ENCODE peak calls at places on chromosomes 3 and 15, in ten cellular contexts. One of them, this sample, is unnamed.

GRCh38 chr3:4355401-4356224 is 52.4 kb downstream of the SETMAR start:
- DNase-seq in foreskin keratinocyte: no peak
- DNase-seq in MCF 10A: no peak
- DNase-seq in tibial artery: no peak
- DNase-seq in neural crest cell: no peak
- DNase-seq in fibroblast of lung: peak
- DNase-seq in gastrocnemius medialis: no peak
- DNase-seq in H1: no peak
- DNase-seq in AG09319: no peak
- DNase-seq in colonic mucosa: no peak
- DNase-seq in this sample: no peak

GRCh38 chr3:197793246-197793645 is 2.2 kb downstream of the LRCH3 start:
- DNase-seq in MCF 10A: peak
- DNase-seq in foreskin keratinocyte: peak
- DNase-seq in fibroblast of lung: peak
- DNase-seq in neural crest cell: no peak
- DNase-seq in gastrocnemius medialis: no peak
- DNase-seq in AG09319: no peak
- DNase-seq in H1: no peak
- DNase-seq in colonic mucosa: no peak
- DNase-seq in tibial artery: no peak
- DNase-seq in this sample: peak

GRCh38 chr15:92616621-92617179 is 38.9 kb downstream of the FAM174B start:
- DNase-seq in neural crest cell: no peak
- DNase-seq in fibroblast of lung: peak
- DNase-seq in AG09319: no peak
- DNase-seq in colonic mucosa: no peak
- DNase-seq in tibial artery: no peak
- DNase-seq in foreskin keratinocyte: no peak
- DNase-seq in MCF 10A: no peak
- DNase-seq in gastrocnemius medialis: no peak
- DNase-seq in H1: no peak
- DNase-seq in this sample: peak

GRCh38 chr3:14150078-14150477 is 25.2 kb downstream of the TMEM43 start:
- DNase-seq in foreskin keratinocyte: no peak
- DNase-seq in neural crest cell: no peak
- DNase-seq in colonic mucosa: no peak
- DNase-seq in tibial artery: no peak
- DNase-seq in fibroblast of lung: no peak
- DNase-seq in MCF 10A: no peak
- DNase-seq in AG09319: no peak
- DNase-seq in gastrocnemius medialis: no peak
- DNase-seq in H1: no peak
- DNase-seq in this sample: no peak

GRCh38 chr15:53530762-53531161 is 228.7 kb downstream of the WDR72 start:
- DNase-seq in foreskin keratinocyte: no peak
- DNase-seq in neural crest cell: no peak
- DNase-seq in gastrocnemius medialis: no peak
- DNase-seq in tibial artery: no peak
- DNase-seq in AG09319: no peak
- DNase-seq in colonic mucosa: no peak
- DNase-seq in MCF 10A: no peak
- DNase-seq in H1: no peak
- DNase-seq in fibroblast of lung: no peak
- DNase-seq in this sample: no peak

GRCh38 chr3:41202834-41203345 is 3.6 kb downstream of the CTNNB1 start:
- DNase-seq in foreskin keratinocyte: peak
- DNase-seq in AG09319: no peak
- DNase-seq in fibroblast of lung: peak
- DNase-seq in MCF 10A: peak
- DNase-seq in colonic mucosa: no peak
- DNase-seq in tibial artery: no peak
- DNase-seq in neural crest cell: no peak
- DNase-seq in H1: no peak
- DNase-seq in gastrocnemius medialis: no peak
- DNase-seq in this sample: peak

GRCh38 chr3:168794427-168794826 is 698.7 kb upstream of the GOLIM4 start:
- DNase-seq in fibroblast of lung: no peak
- DNase-seq in colonic mucosa: no peak
- DNase-seq in MCF 10A: no peak
- DNase-seq in AG09319: no peak
- DNase-seq in gastrocnemius medialis: no peak
- DNase-seq in foreskin keratinocyte: no peak
- DNase-seq in tibial artery: no peak
- DNase-seq in neural crest cell: no peak
- DNase-seq in H1: no peak
- DNase-seq in this sample: no peak

GRCh38 chr15:98398886-98399285 is 249.5 kb upstream of the IGF1R start:
- DNase-seq in tibial artery: no peak
- DNase-seq in colonic mucosa: no peak
- DNase-seq in neural crest cell: no peak
- DNase-seq in fibroblast of lung: no peak
- DNase-seq in gastrocnemius medialis: no peak
- DNase-seq in MCF 10A: no peak
- DNase-seq in AG09319: no peak
- DNase-seq in foreskin keratinocyte: no peak
- DNase-seq in H1: no peak
- DNase-seq in this sample: no peak

GRCh38 chr3:25456723-25457122 is 28.7 kb downstream of the RARB start:
- DNase-seq in colonic mucosa: no peak
- DNase-seq in tibial artery: no peak
- DNase-seq in foreskin keratinocyte: no peak
- DNase-seq in neural crest cell: no peak
- DNase-seq in MCF 10A: no peak
- DNase-seq in gastrocnemius medialis: no peak
- DNase-seq in H1: no peak
- DNase-seq in AG09319: no peak
- DNase-seq in fibroblast of lung: no peak
- DNase-seq in this sample: no peak

GRCh38 chr3:25452185-25452584 is 24.1 kb downstream of the RARB start:
- DNase-seq in foreskin keratinocyte: no peak
- DNase-seq in neural crest cell: no peak
- DNase-seq in H1: no peak
- DNase-seq in colonic mucosa: no peak
- DNase-seq in gastrocnemius medialis: no peak
- DNase-seq in fibroblast of lung: no peak
- DNase-seq in tibial artery: no peak
- DNase-seq in MCF 10A: no peak
- DNase-seq in AG09319: no peak
- DNase-seq in this sample: no peak

GRCh38 chr3:25455316-25456232 is 27.5 kb downstream of the RARB start:
- DNase-seq in foreskin keratinocyte: no peak
- DNase-seq in MCF 10A: no peak
- DNase-seq in AG09319: no peak
- DNase-seq in fibroblast of lung: peak
- DNase-seq in gastrocnemius medialis: no peak
- DNase-seq in tibial artery: peak
- DNase-seq in H1: no peak
- DNase-seq in colonic mucosa: no peak
- DNase-seq in neural crest cell: no peak
- DNase-seq in this sample: peak

GRCh38 chr3:25453521-25454410 is 25.7 kb downstream of the RARB start:
- DNase-seq in fibroblast of lung: peak
- DNase-seq in MCF 10A: no peak
- DNase-seq in neural crest cell: no peak
- DNase-seq in tibial artery: no peak
- DNase-seq in foreskin keratinocyte: no peak
- DNase-seq in colonic mucosa: no peak
- DNase-seq in gastrocnemius medialis: no peak
- DNase-seq in AG09319: peak
- DNase-seq in H1: no peak
- DNase-seq in this sample: peak

GRCh38 chr3:25454411-25454927 is 26.4 kb downstream of the RARB start:
- DNase-seq in gastrocnemius medialis: no peak
- DNase-seq in AG09319: no peak
- DNase-seq in neural crest cell: no peak
- DNase-seq in colonic mucosa: no peak
- DNase-seq in H1: no peak
- DNase-seq in fibroblast of lung: no peak
- DNase-seq in tibial artery: no peak
- DNase-seq in foreskin keratinocyte: no peak
- DNase-seq in MCF 10A: no peak
- DNase-seq in this sample: no peak
- TF ChIP-seq CTCF in gastrocnemius medialis: no peak
- TF ChIP-seq CTCF in AG09319: no peak
- TF ChIP-seq CTCF in neural crest cell: no peak
- TF ChIP-seq CTCF in colonic mucosa: no peak
- TF ChIP-seq CTCF in H1: no peak
- TF ChIP-seq CTCF in fibroblast of lung: no peak
- TF ChIP-seq CTCF in tibial artery: no peak
- TF ChIP-seq CTCF in foreskin keratinocyte: no peak
- TF ChIP-seq CTCF in MCF 10A: no peak
- TF ChIP-seq CTCF in this sample: no peak

GRCh38 chr3:33918357-33918756 is 119.9 kb downstream of the PDCD6IP start:
- DNase-seq in fibroblast of lung: no peak
- DNase-seq in H1: no peak
- DNase-seq in gastrocnemius medialis: no peak
- DNase-seq in MCF 10A: no peak
- DNase-seq in tibial artery: no peak
- DNase-seq in AG09319: peak
- DNase-seq in foreskin keratinocyte: no peak
- DNase-seq in neural crest cell: no peak
- DNase-seq in colonic mucosa: no peak
- DNase-seq in this sample: peak

GRCh38 chr3:33914731-33915389 is 116.4 kb downstream of the PDCD6IP start:
- DNase-seq in fibroblast of lung: no peak
- DNase-seq in colonic mucosa: no peak
- DNase-seq in neural crest cell: no peak
- DNase-seq in tibial artery: no peak
- DNase-seq in H1: no peak
- DNase-seq in foreskin keratinocyte: no peak
- DNase-seq in AG09319: no peak
- DNase-seq in MCF 10A: no peak
- DNase-seq in gastrocnemius medialis: no peak
- DNase-seq in this sample: no peak

GRCh38 chr3:33919312-33919711 is 120.9 kb downstream of the PDCD6IP start:
- DNase-seq in MCF 10A: no peak
- DNase-seq in colonic mucosa: no peak
- DNase-seq in AG09319: no peak
- DNase-seq in neural crest cell: no peak
- DNase-seq in H1: no peak
- DNase-seq in gastrocnemius medialis: no peak
- DNase-seq in foreskin keratinocyte: no peak
- DNase-seq in tibial artery: no peak
- DNase-seq in fibroblast of lung: peak
- DNase-seq in this sample: no peak

GRCh38 chr3:33919721-33920120 is 121.3 kb downstream of the PDCD6IP start:
- DNase-seq in gastrocnemius medialis: no peak
- DNase-seq in colonic mucosa: no peak
- DNase-seq in AG09319: no peak
- DNase-seq in foreskin keratinocyte: no peak
- DNase-seq in H1: no peak
- DNase-seq in tibial artery: no peak
- DNase-seq in MCF 10A: no peak
- DNase-seq in neural crest cell: no peak
- DNase-seq in fibroblast of lung: no peak
- DNase-seq in this sample: no peak

GRCh38 chr3:33915796-33916589 is 117.6 kb downstream of the PDCD6IP start:
- DNase-seq in MCF 10A: peak
- DNase-seq in foreskin keratinocyte: no peak
- DNase-seq in H1: no peak
- DNase-seq in fibroblast of lung: peak
- DNase-seq in colonic mucosa: no peak
- DNase-seq in tibial artery: no peak
- DNase-seq in AG09319: no peak
- DNase-seq in gastrocnemius medialis: no peak
- DNase-seq in neural crest cell: no peak
- DNase-seq in this sample: peak
- TF ChIP-seq CTCF in MCF 10A: no peak
- TF ChIP-seq CTCF in foreskin keratinocyte: peak
- TF ChIP-seq CTCF in H1: peak
- TF ChIP-seq CTCF in fibroblast of lung: peak
- TF ChIP-seq CTCF in colonic mucosa: no peak
- TF ChIP-seq CTCF in tibial artery: peak
- TF ChIP-seq CTCF in AG09319: peak
- TF ChIP-seq CTCF in gastrocnemius medialis: no peak
- TF ChIP-seq CTCF in neural crest cell: peak
- TF ChIP-seq CTCF in this sample: peak

DNA sequence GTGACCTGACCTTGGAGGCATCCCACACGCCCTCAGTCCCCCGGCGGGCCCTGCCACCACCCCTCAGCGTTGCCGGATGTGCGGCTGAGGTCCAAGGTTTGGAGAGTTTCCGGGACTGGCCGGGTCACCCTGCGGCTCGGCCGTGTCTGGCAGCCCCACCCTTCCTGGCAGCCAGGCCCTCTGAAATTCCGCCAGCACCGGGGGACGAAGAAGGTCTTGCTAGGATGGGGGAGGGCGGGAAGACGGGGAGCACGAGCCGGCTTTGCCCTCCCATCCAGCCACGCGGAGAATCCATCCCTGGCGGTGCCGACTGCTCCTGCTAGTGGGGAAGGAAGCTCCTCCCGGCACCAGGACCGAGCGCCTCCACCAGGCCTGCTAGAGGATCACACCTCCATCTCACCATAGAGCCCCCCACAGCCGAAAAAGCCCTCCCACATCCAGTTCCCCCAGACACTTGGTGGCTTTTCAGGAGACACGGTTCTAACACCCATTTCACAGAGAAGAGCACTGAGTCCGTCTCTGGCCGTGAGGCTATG is 81.5 kb downstream of the CPN2 start:
- DNase-seq in MCF 10A: no peak
- DNase-seq in foreskin keratinocyte: no peak
- DNase-seq in H1: peak
- DNase-seq in AG09319: no peak
- DNase-seq in gastrocnemius medialis: peak
- DNase-seq in tibial artery: peak
- DNase-seq in neural crest cell: no peak
- DNase-seq in colonic mucosa: peak
- DNase-seq in fibroblast of lung: peak
- DNase-seq in this sample: peak
- TF ChIP-seq CTCF in MCF 10A: no peak
- TF ChIP-seq CTCF in foreskin keratinocyte: peak
- TF ChIP-seq CTCF in H1: peak
- TF ChIP-seq CTCF in AG09319: peak
- TF ChIP-seq CTCF in gastrocnemius medialis: peak
- TF ChIP-seq CTCF in tibial artery: peak
- TF ChIP-seq CTCF in neural crest cell: no peak
- TF ChIP-seq CTCF in colonic mucosa: peak
- TF ChIP-seq CTCF in fibroblast of lung: peak
- TF ChIP-seq CTCF in this sample: peak

GRCh38 chr3:171644681-171645080 is 165.6 kb downstream of the PLD1 start:
- DNase-seq in AG09319: no peak
- DNase-seq in neural crest cell: no peak
- DNase-seq in gastrocnemius medialis: no peak
- DNase-seq in colonic mucosa: no peak
- DNase-seq in tibial artery: no peak
- DNase-seq in MCF 10A: no peak
- DNase-seq in fibroblast of lung: no peak
- DNase-seq in H1: no peak
- DNase-seq in foreskin keratinocyte: no peak
- DNase-seq in this sample: no peak

GRCh38 chr3:171643033-171643432 is 167.2 kb downstream of the PLD1 start:
- DNase-seq in foreskin keratinocyte: no peak
- DNase-seq in neural crest cell: no peak
- DNase-seq in H1: no peak
- DNase-seq in gastrocnemius medialis: no peak
- DNase-seq in colonic mucosa: no peak
- DNase-seq in AG09319: no peak
- DNase-seq in MCF 10A: no peak
- DNase-seq in fibroblast of lung: no peak
- DNase-seq in tibial artery: no peak
- DNase-seq in this sample: no peak

GRCh38 chr3:171646357-171647133 is 163.7 kb downstream of the PLD1 start:
- DNase-seq in colonic mucosa: no peak
- DNase-seq in neural crest cell: no peak
- DNase-seq in fibroblast of lung: peak
- DNase-seq in tibial artery: no peak
- DNase-seq in AG09319: peak
- DNase-seq in gastrocnemius medialis: no peak
- DNase-seq in H1: no peak
- DNase-seq in MCF 10A: peak
- DNase-seq in foreskin keratinocyte: no peak
- DNase-seq in this sample: peak

GRCh38 chr3:171640520-171641412 is 169.5 kb downstream of the PLD1 start:
- DNase-seq in foreskin keratinocyte: no peak
- DNase-seq in gastrocnemius medialis: no peak
- DNase-seq in MCF 10A: peak
- DNase-seq in H1: no peak
- DNase-seq in neural crest cell: no peak
- DNase-seq in tibial artery: no peak
- DNase-seq in colonic mucosa: no peak
- DNase-seq in fibroblast of lung: peak
- DNase-seq in AG09319: peak
- DNase-seq in this sample: peak
- TF ChIP-seq CTCF in foreskin keratinocyte: peak
- TF ChIP-seq CTCF in gastrocnemius medialis: no peak
- TF ChIP-seq CTCF in MCF 10A: no peak
- TF ChIP-seq CTCF in H1: peak
- TF ChIP-seq CTCF in neural crest cell: no peak
- TF ChIP-seq CTCF in tibial artery: no peak
- TF ChIP-seq CTCF in colonic mucosa: no peak
- TF ChIP-seq CTCF in fibroblast of lung: peak
- TF ChIP-seq CTCF in AG09319: peak
- TF ChIP-seq CTCF in this sample: peak

This sample was measured in astrocyte of the spinal cord.